ENCODE peak calls at places on chromosomes 12 and 14, in four cellular contexts. E, I, J and Q are unnamed samples.

GRCh38 chr14:102279688-102280348 is 25.1 kb downstream of the MOK start:
- DNase-seq in E (peak; percentile 87), I (peak; percentile 64), J (no peak), Q (no peak)

GRCh38 chr14:99348816-99349609 is 77.0 kb upstream of the BCL11B start:
- DNase-seq in E (no peak), I (no peak), J (no peak), Q (no peak)

GRCh38 chr12:30823140-30823669 is 68.5 kb upstream of the CAPRIN2 start:
- DNase-seq in E (no peak), I (no peak), J (no peak), Q (no peak)

GRCh38 chr14:74364271-74364880 is 16.1 kb downstream of the VRTN start:
- DNase-seq in E (no peak), I (no peak), J (no peak), Q (no peak)

GRCh38 chr14:105537580-105538474 is 11.4 kb downstream of the TMEM121 start:
- DNase-seq in E (peak; percentile 77), I (no peak), J (no peak), Q (peak; percentile 95)

GRCh38 chr14:64092338-64092737 is 201.8 kb downstream of the ESR2 start:
- DNase-seq in E (no peak), I (no peak), J (no peak), Q (no peak)

GRCh38 chr12:29519585-29520182 is 22.2 kb upstream of the OVCH1 start:
- DNase-seq in E (peak; percentile 8), I (peak; percentile 28), J (no peak), Q (peak; percentile 32)

GRCh38 chr12:52005903-52006703 is 643 bp upstream of the TAMALIN start:
- DNase-seq in E (no peak), I (no peak), J (peak; percentile 32), Q (no peak)

GRCh38 chr12:22625671-22626251 is 790 bp downstream of the ETNK1 start:
- DNase-seq in E (peak; percentile 33), I (peak; percentile 40), J (peak; percentile 11), Q (peak; percentile 59)

DNA sequence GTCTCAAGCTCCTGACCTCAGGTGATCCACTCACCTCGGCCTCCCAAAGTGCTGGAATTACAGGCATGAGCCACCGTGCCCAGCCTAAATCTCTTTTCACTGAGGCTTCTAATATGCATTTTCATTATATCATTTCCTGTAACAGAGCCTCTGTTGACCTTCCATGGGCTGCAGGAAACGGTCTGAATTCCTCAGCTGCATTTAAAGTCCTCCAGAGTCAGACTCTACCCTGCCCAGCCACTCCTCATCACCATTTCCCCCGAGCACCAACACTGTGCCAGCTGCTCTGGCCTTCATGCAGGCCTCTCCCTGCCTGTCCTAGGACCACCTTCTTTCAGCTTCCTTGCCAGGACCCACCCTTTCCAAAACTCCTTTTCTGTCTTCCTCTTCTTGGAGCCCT is 9.8 kb upstream of the NFKBIA start:
- DNase-seq in E (no peak), I (no peak), J (no peak), Q (no peak)
- TF ChIP-seq PBX3 in E (no peak), I (no peak), J (no peak), Q (no peak)

DNA sequence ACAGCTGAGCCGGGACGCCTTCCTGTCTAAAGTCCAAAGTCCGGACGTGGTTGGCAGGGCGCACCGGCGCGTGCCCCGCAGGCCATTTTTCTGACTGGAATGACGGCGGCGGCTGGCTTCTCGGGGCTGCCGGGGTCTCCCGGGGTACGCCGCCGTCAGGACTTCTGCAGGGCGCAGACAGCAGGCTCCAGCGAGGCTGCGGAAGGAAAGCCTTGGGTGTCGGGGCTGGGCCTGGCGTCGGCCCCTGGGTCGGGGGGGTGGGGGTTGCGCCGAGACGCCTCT is 32.8 kb downstream of the MIA2 start:
- DNase-seq in E (no peak), I (peak; percentile 96), J (no peak), Q (no peak)
- TF ChIP-seq PBX3 in E (no peak), I (peak; percentile 73), J (no peak), Q (no peak)

DNA sequence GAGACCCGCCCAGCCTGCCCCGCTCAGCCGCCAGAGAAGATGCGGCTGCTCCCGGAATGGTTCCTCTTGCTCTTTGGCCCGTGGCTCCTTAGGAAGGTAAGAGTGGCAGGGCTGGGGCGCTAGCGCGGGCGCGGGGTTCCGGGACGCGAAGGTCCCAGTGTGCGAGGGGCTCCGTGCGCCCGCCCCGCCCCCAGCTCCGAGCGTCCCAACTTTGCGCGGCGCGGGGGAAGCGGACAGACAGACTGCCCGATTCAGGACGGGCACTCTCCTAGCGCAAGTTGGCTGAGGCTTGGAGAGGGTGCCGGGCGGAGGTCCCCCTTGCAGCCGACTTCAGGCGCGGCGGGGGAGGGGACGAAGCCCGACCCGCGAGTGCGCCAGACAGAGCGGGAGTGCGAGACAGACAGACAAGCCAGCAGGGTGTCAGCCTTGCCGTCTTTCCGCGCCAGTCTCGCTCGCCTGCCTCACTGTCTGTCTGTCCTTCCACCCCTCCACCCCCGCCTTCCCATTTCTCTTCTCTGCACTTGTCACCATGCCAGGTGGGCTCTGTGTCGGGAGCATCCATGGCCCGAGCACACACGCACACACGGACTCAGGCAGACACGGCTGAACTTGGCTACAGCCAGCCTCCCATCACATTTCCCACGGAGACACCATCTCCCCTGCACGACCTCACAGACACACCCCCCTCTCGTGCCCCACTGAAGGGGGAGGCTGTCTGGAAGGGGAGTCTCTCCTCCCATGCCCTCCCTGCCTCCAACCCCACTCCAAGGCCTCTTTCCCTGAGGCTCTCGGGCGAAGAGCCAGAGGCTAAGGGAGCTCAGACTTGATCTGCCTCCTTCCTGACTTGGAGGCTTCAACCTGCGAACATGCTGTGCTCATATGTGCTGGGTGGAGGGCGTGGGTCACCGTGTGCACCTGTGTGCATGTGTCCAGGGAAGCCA is 607 bp downstream of the NXPH4 start:
- DNase-seq in E (peak; percentile 32), I (no peak), J (no peak), Q (peak; percentile 56)
- TF ChIP-seq PBX3 in E (no peak), I (no peak), J (no peak), Q (no peak)

GRCh38 chr12:130519-130918 is 64.0 kb downstream of the IQSEC3 start:
- DNase-seq in E (no peak), I (no peak), J (no peak), Q (no peak)
- TF ChIP-seq PBX3 in E (no peak), I (no peak), J (no peak), Q (no peak)